ENCODE peak calls at places on chromosomes 3 and 15, in ten cellular contexts. J, K, U, Q, C, O, B, G, Y and V are unnamed samples.
A peak's percentile ranks its signal among the peaks of the same experiment; 100 is the strongest.

GRCh38 chr15:86044981-86045380 is 34.7 kb upstream of the AGBL1 start:
- DNase-seq in J (no peak), K (no peak), U (no peak), Q (peak; percentile 34), C (no peak), O (no peak), B (no peak), G (no peak), Y (no peak), V (no peak)

GRCh38 chr15:70474367-70474681 is 289.0 kb downstream of the UACA start:
- DNase-seq in J (no peak), K (no peak), U (no peak), Q (no peak), C (no peak), O (no peak), B (no peak), G (no peak), Y (peak; percentile 81), V (no peak)

GRCh38 chr3:13057641-13058040 is 15.6 kb downstream of the IQSEC1 start:
- DNase-seq in J (no peak), K (no peak), U (no peak), Q (no peak), C (no peak), O (no peak), B (no peak), G (no peak), Y (no peak), V (no peak)

GRCh38 chr3:39808467-39809180 is 785 bp upstream of the MYRIP start:
- DNase-seq in J (peak; percentile 16), K (peak; percentile 32), U (no peak), Q (peak; percentile 64), C (no peak), O (peak; percentile 5), B (no peak), G (peak; percentile 49), Y (peak; percentile 64), V (no peak)

GRCh38 chr3:48024401-48024800 is 8.2 kb upstream of the MAP4 start:
- DNase-seq in J (no peak), K (no peak), U (no peak), Q (no peak), C (no peak), O (no peak), B (peak; percentile 41), G (no peak), Y (no peak), V (no peak)

GRCh38 chr3:126259411-126260391 is 79.3 kb upstream of the ALDH1L1 start:
- DNase-seq in J (peak; percentile 69), K (peak; percentile 56), U (no peak), Q (peak; percentile 76), C (peak; percentile 78), O (peak; percentile 29), B (peak; percentile 10), G (peak; percentile 56), Y (peak; percentile 54), V (peak; percentile 46)

GRCh38 chr3:171186817-171187216 is 160.3 kb upstream of the SLC2A2 start:
- DNase-seq in J (no peak), K (no peak), U (no peak), Q (no peak), C (no peak), O (no peak), B (no peak), G (no peak), Y (no peak), V (no peak)

GRCh38 chr3:48543271-48543866 is 13.2 kb downstream of the PFKFB4 start:
- DNase-seq in J (no peak), K (peak; percentile 56), U (no peak), Q (no peak), C (no peak), O (no peak), B (no peak), G (no peak), Y (peak; percentile 28), V (no peak)

GRCh38 chr3:197801801-197802504 is 10.9 kb downstream of the LRCH3 start:
- DNase-seq in J (no peak), K (no peak), U (no peak), Q (no peak), C (no peak), O (no peak), B (peak; percentile 51), G (no peak), Y (peak; percentile 37), V (no peak)

GRCh38 chr15:38145671-38146111 is 106.9 kb upstream of the SPRED1 start:
- DNase-seq in J (no peak), K (no peak), U (no peak), Q (no peak), C (peak; percentile 39), O (no peak), B (no peak), G (no peak), Y (no peak), V (no peak)

GRCh38 chr15:92429378-92430066 is 35.8 kb downstream of the ST8SIA2 start:
- DNase-seq in J (no peak), K (peak; percentile 51), U (no peak), Q (peak; percentile 52), C (no peak), O (no peak), B (peak; percentile 61), G (no peak), Y (peak; percentile 3), V (no peak)

GRCh38 chr3:117399311-117400068 is 689.9 kb downstream of the TUSC7 start:
- DNase-seq in J (no peak), K (no peak), U (no peak), Q (no peak), C (no peak), O (no peak), B (peak; percentile 82), G (peak; percentile 15), Y (no peak), V (no peak)

GRCh38 chr15:82810061-82810862 is 834 bp downstream of the WHAMM start:
- DNase-seq in J (peak; percentile 25), K (peak; percentile 54), U (no peak), Q (peak; percentile 69), C (peak; percentile 72), O (peak; percentile 39), B (peak; percentile 50), G (peak; percentile 42), Y (peak; percentile 60), V (peak; percentile 37)
- TF ChIP-seq POLR2A in J (no peak), K (peak; percentile 29), U (no peak), Q (no peak), C (no peak), O (peak; percentile 38), B (no peak), G (no peak), Y (no peak), V (no peak)

GRCh38 chr15:81053621-81054020 is 52.9 kb downstream of the TLNRD1 start:
- DNase-seq in J (no peak), K (no peak), U (no peak), Q (no peak), C (no peak), O (no peak), B (no peak), G (no peak), Y (no peak), V (no peak)

GRCh38 chr15:81049835-81050234 is 49.1 kb downstream of the TLNRD1 start:
- DNase-seq in J (no peak), K (no peak), U (no peak), Q (no peak), C (no peak), O (peak; percentile 5), B (no peak), G (no peak), Y (no peak), V (no peak)

GRCh38 chr15:81052046-81052445 is 51.3 kb downstream of the TLNRD1 start:
- DNase-seq in J (no peak), K (no peak), U (no peak), Q (no peak), C (no peak), O (no peak), B (no peak), G (no peak), Y (no peak), V (no peak)

GRCh38 chr15:81050259-81050658 is 49.5 kb downstream of the TLNRD1 start:
- DNase-seq in J (no peak), K (no peak), U (no peak), Q (peak; percentile 19), C (no peak), O (no peak), B (no peak), G (no peak), Y (no peak), V (no peak)

GRCh38 chr15:81050806-81051205 is 50.1 kb downstream of the TLNRD1 start:
- DNase-seq in J (no peak), K (no peak), U (no peak), Q (no peak), C (no peak), O (no peak), B (no peak), G (no peak), Y (no peak), V (no peak)
- H3K4me1 ChIP-seq in J (no peaks in the 10 kb centered on the region), K (no peaks in the 10 kb centered on the region), U (no peaks in the 10 kb centered on the region), Q (no peaks in the 10 kb centered on the region), C (peaks cover 10% of the 10 kb centered on the region), O (no peaks in the 10 kb centered on the region), B (no peaks in the 10 kb centered on the region), G (no peaks in the 10 kb centered on the region), Y (no peaks in the 10 kb centered on the region), V (no peaks in the 10 kb centered on the region)

DNA sequence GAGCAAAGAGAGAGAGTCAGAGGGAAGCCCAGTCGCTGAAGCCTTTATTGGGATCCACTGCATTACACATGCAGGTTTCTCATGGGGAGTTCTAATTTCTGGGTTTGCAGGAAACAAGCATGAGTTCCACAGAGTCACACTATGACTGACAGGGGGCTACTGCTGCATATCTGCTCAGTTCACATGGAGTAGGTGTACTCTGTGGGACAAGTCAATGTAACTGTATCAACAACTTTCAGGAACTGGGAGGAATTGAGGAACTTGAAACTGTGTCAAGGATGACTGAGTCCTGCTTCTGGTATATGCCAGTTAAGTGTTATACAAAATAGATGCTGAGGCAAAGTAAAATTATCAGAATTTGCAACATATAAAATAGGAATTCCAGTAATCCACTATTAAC is 110.8 kb downstream of the NPAP1 start:
- DNase-seq in J (no peak), K (no peak), U (no peak), Q (no peak), C (no peak), O (no peak), B (no peak), G (no peak), Y (no peak), V (no peak)
- H3K9me3 ChIP-seq in J (no peaks in the 10 kb centered on the region), K (no peaks in the 10 kb centered on the region), U (no peaks in the 10 kb centered on the region), Q (peaks cover 15% of the 10 kb centered on the region), C (peaks cover 7% of the 10 kb centered on the region), O (peaks cover 70% of the 10 kb centered on the region), B (no peaks in the 10 kb centered on the region), G (no peaks in the 10 kb centered on the region), Y (no peaks in the 10 kb centered on the region), V (no peaks in the 10 kb centered on the region)

DNA sequence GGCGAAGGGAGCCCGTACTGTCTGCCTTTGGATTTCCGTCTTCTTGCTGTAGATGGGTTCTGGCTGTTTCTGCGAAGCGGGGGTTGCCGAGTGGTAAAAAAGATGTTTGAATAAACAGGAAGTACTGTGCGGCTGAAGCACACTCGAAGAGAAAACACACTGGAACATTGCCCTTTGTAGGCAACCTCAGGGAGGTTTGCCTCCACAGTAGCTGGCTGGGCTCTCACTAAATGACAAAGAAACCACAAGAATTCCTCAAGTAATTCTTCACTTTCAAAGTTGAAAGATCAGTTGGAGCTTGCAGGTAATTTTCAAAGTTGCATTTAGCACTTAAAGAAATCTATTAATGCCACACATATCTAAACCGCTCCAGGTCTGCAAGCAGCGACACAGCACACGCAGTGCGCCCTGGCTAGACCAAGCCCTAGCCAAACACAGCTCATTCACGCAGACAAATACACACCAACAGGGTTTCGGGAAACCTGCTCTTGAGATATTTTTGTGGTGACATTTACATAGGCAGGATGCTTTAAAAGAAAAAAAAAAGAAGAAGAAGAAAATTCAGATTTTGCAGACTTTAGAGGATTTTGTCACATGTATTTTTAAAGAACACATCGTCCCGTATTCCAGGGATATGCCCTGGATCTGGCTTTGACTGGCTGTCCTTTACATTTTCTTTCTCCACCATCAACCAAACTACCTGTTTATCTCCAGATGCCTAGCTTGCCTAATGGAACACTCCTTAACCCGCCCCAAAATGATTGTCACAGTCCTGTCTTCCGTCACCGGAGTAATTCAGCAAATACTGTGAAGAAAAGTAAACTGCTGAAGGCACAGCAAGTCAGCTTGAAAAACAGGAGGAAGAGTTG is 452.8 kb downstream of the FOXP1 start:
- DNase-seq in J (peak; percentile 72), K (peak; percentile 76), U (peak; percentile 45), Q (no peak), C (peak; percentile 73), O (peak; percentile 35), B (peak; percentile 83), G (peak; percentile 79), Y (peak; percentile 84), V (peak; percentile 79)
- TF ChIP-seq POLR2A in J (peak; percentile 19), K (peak; percentile 61), U (peak; percentile 31), Q (no peak), C (no peak), O (no peak), B (peak; percentile 64), G (no peak), Y (no peak), V (peak; percentile 85)